ENCODE peak calls at places on chromosomes 7 and 10, in ten cellular contexts. Z is A549, L is tibial nerve, O is transverse colon, C is stomach, I is SK-N-SH, N is GM12878, A is sigmoid colon, R is H1, V is upper lobe of left lung. H is an unnamed sample.

GRCh38 chr10:43939389-43939938 is 290.8 kb upstream of the ZNF32 start:
- DNase-seq in V (no peak), C (no peak), R (no peak), O (no peak), L (no peak), Z (no peak), N (no peak), A (no peak), I (no peak), H (no peak)

GRCh38 chr10:61683319-61683718 is 20.6 kb downstream of the CABCOCO1 start:
- DNase-seq in C (no peak), N (no peak), A (no peak), O (no peak), Z (no peak), L (no peak), R (no peak), I (no peak), V (no peak), H (no peak)

GRCh38 chr10:86100581-86101061 is 266.0 kb downstream of the GRID1 start:
- DNase-seq in Z (peak; percentile 47), A (no peak), I (peak; percentile 58), L (no peak), C (no peak), V (no peak), O (no peak), N (no peak), R (no peak), H (no peak)

GRCh38 chr7:99385564-99385963 is 11.0 kb downstream of the ARPC1B start:
- DNase-seq in O (no peak), Z (no peak), R (no peak), L (no peak), V (no peak), I (no peak), A (no peak), N (no peak), C (no peak), H (no peak)

GRCh38 chr10:96072673-96073072 is 29.3 kb downstream of the CCNJ start:
- DNase-seq in L (no peak), V (no peak), N (no peak), O (no peak), Z (peak; percentile 37), C (no peak), R (no peak), I (no peak), A (no peak), H (no peak)

GRCh38 chr10:111076682-111077661 is at the start of gene ADRA2A:
- DNase-seq in N (no peak), A (no peak), Z (peak; percentile 44), C (peak; percentile 30), O (peak; percentile 44), L (no peak), R (peak; percentile 79), I (peak; percentile 84), V (peak; percentile 39), H (peak; percentile 82)

GRCh38 chr7:158450476-158451124 is 137.0 kb downstream of the PTPRN2 start:
- DNase-seq in I (no peak), A (no peak), O (no peak), Z (no peak), N (no peak), R (no peak), V (no peak), C (no peak), L (no peak), H (no peak)

GRCh38 chr7:100545636-100546128 is 6.7 kb downstream of the AGFG2 start:
- DNase-seq in V (peak; percentile 72), C (no peak), O (peak; percentile 39), N (peak; percentile 83), I (peak; percentile 74), Z (peak; percentile 91), L (peak; percentile 47), R (no peak), A (peak; percentile 88), H (peak; percentile 74)

GRCh38 chr7:19051767-19052375 is 65.6 kb downstream of the TWIST1 start:
- DNase-seq in I (peak; percentile 37), N (no peak), C (peak; percentile 37), L (peak; percentile 42), R (peak; percentile 64), Z (peak; percentile 35), A (no peak), V (no peak), O (peak; percentile 18), H (no peak)

GRCh38 chr10:110215751-110216150 is 8.3 kb downstream of the MXI1 start:
- DNase-seq in L (no peak), C (no peak), N (no peak), V (no peak), R (no peak), A (no peak), I (no peak), Z (no peak), O (no peak), H (no peak)

GRCh38 chr10:101690461-101690860 is 4.5 kb downstream of the FBXW4 start:
- DNase-seq in A (no peak), C (no peak), I (no peak), N (no peak), V (peak; percentile 73), R (no peak), O (no peak), L (no peak), Z (no peak), H (no peak)

GRCh38 chr7:123660514-123661354 is 5.1 kb downstream of the LMOD2 start:
- DNase-seq in O (no peak), C (no peak), N (no peak), R (no peak), I (no peak), Z (no peak), L (no peak), V (no peak), A (no peak), H (no peak)

GRCh38 chr7:22202141-22202540 is 154.8 kb downstream of the RAPGEF5 start:
- DNase-seq in N (no peak), L (no peak), O (peak; percentile 42), Z (no peak), C (no peak), V (no peak), A (no peak), I (peak; percentile 30), R (no peak), H (no peak)

DNA sequence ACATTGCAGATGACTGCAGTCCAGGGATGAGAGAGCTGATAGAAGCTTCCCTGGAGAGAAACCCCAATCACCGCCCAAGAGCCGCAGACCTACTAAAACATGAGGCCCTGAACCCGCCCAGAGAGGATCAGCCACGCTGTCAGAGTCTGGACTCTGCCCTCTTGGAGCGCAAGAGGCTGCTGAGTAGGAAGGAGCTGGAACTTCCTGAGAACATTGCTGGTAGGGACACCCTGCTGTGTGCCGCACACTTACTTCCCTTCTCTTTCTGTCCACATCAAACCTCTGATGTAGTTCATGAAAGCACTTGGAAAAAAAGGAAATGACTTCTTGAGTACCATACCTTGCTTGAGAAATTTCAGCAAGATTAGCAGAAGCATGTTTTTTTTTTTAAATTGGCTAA is 25.3 kb downstream of the MAP3K8 start:
- DNase-seq in Z (no peak), L (no peak), O (peak; percentile 22), C (no peak), R (no peak), I (no peak), V (peak; percentile 66), A (peak; percentile 76), N (no peak), H (no peak)
- TF ChIP-seq EP300 in Z (no peak), L (no peak), O (no peak), C (no peak), R (no peak), I (no peak), V (no peak), A (no peak), N (no peak), H (no peak)

DNA sequence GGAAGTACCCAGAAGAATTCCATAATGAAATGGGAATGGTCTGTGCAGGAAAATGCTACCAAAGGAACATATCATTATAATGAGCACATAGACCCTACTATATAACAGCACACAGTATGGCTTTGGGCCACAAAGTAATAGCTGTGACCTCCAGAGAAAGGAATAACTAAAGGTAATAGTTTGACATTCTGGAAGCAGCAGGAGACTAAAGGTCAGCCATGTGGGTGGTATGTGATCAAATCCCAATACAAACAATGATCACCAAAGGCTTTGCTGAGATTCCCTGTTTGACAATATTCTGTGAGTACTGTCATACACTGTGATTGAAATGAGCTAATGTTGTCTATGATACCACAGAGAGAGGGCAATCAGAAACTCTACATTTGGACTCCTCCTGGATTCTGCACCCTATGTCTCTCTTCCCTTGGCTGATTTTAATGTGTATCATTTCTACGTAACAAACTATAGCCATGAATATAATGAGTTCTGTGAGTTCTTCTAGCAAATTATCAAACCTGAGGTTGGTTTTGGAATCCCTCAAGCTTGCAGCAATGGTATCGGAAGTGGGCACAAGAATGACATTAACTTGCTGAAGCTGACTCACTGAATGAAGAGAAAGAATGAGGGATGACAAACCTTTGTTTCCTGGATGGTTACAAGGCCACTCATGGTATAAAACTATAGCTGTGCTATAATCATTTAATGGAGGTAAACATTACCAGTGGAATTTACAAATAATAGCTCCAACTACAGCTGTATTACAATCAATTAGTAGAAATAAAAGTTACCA is 99.6 kb downstream of the JMJD1C start:
- DNase-seq in N (no peak), I (no peak), V (no peak), C (no peak), L (no peak), O (no peak), A (no peak), R (no peak), Z (no peak), H (no peak)
- TF ChIP-seq EP300 in N (no peak), I (no peak), V (no peak), C (no peak), L (no peak), O (no peak), A (no peak), R (no peak), Z (no peak), H (no peak)

DNA sequence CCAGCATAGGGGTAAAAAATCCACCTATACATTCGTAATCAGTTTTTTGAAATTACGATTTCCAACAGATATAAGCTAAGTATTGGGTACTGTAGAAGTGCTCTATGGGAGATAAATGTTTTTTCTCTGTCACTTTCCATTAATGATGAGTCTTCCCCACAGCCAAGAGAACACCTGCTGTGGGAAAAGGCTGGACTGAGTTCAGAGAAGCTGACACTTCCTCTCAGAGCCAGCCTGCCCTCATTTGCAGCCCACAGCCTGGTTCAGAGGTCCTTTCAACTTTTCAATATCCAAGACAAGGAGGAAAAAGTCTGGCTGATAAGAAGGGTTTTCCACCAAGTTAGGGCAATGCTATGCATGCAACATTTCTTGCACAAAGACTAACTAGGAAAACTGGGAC is 64.5 kb upstream of the DNAJB12 start:
- DNase-seq in R (no peak), I (no peak), A (no peak), N (no peak), C (no peak), Z (no peak), O (no peak), V (no peak), L (no peak), H (no peak)
- TF ChIP-seq EP300 in R (no peak), I (no peak), A (no peak), N (no peak), C (no peak), Z (no peak), O (no peak), V (no peak), L (no peak), H (no peak)

DNA sequence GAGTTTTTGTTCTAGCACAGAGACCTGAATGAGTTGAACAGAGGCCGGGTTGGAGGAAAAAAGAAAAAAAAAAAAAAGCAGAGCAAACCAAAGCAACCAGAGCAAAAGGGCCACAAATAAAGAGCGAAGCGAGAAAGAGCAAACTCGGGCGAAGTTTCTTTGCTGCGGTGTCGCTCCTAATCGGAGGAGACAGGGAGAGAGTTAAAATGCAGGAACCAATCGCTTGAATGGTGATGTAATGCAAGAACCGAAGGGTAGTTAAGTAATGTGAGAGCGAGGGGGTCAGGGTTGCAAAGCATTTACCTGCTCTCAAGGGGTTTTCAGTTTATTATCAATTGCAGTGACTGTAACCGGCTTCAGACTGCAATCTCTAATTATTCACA is 271.7 kb downstream of the TRIL start:
- DNase-seq in R (peak; percentile 51), Z (peak; percentile 5), N (no peak), A (no peak), C (no peak), O (peak; percentile 12), I (peak; percentile 49), V (no peak), L (peak; percentile 36), H (no peak)
- TF ChIP-seq EP300 in R (no peak), Z (no peak), N (no peak), A (no peak), C (no peak), O (no peak), I (no peak), V (no peak), L (no peak), H (no peak)